ENCODE peak calls at places on chromosomes 7 and 10, in five cellular contexts. Z, U, X, V and A are unnamed samples. For H3K27me3 and H3K4me1, the result is how much of the 10 kb centered on the place peaks cover.

GRCh38 chr7:131563918-131564317 is 7.5 kb upstream of the PODXL start:
- DNase-seq in Z (no peak), U (no peak), X (no peak), V (no peak), A (no peak)

GRCh38 chr10:44569193-44570091 is 184.5 kb upstream of the CXCL12 start:
- DNase-seq in Z (no peak), U (no peak), X (peak), V (no peak), A (no peak)

GRCh38 chr7:106952658-106953231 is 87.7 kb downstream of the PIK3CG start:
- DNase-seq in Z (peak), U (no peak), X (peak), V (no peak), A (no peak)

GRCh38 chr7:100157334-100158228 is 942 bp downstream of the TRAPPC14 start:
- DNase-seq in Z (peak), U (no peak), X (peak), V (peak), A (no peak)

GRCh38 chr7:99407849-99408346 is 499 bp downstream of the PDAP1 start:
- DNase-seq in Z (peak), U (peak), X (peak), V (no peak), A (no peak)

GRCh38 chr7:107742678-107743566 is 1.0 kb upstream of the CBLL1 start:
- DNase-seq in Z (peak), U (no peak), X (peak), V (peak), A (peak)

GRCh38 chr10:42933454-42934340 is 143.2 kb upstream of the RET start:
- DNase-seq in Z (peak), U (peak), X (no peak), V (peak), A (no peak)

GRCh38 chr7:2926120-2926897 is 82.2 kb upstream of the GNA12 start:
- DNase-seq in Z (peak), U (no peak), X (no peak), V (peak), A (no peak)

GRCh38 chr7:127938588-127938987 is 92.6 kb downstream of the LRRC4 start:
- DNase-seq in Z (no peak), U (no peak), X (peak), V (no peak), A (no peak)

GRCh38 chr10:94997763-94998174 is 59.3 kb downstream of the CYP2C9 start:
- DNase-seq in Z (no peak), U (no peak), X (no peak), V (no peak), A (no peak)

GRCh38 chr10:31013331-31013730 is 18.3 kb downstream of the ZNF438 start:
- DNase-seq in Z (no peak), U (no peak), X (no peak), V (no peak), A (no peak)
- TF ChIP-seq POLR2A in Z (no peak), U (no peak), X (no peak), V (no peak), A (no peak)

DNA sequence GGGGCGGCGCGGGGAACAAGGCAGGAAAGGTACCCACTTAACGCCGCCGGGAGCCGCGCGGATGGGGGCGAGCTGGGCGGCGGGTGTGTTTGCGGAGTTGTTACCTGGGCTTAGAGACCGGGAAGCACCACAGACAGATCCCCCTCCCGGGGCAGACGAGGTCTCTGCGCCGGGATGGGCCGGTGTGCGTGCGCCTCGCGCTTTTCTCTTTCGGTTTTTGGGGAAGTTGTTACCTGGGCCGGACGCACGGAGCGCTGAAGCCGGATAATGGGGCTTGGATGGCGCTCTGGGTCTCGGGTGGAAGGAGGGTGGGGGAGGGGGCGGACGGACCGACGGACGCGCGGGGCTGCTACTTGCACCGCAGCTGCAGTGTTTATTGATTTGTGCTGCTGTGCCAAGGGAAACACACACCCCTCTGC is 1.2 kb downstream of the ZEB1 start:
- DNase-seq in Z (peak), U (peak), X (peak), V (no peak), A (no peak)
- H3K27me3 ChIP-seq in Z (under half), U (under half), X (under half), V (under half), A (under half)

GRCh38 chr7:112184455-112184854 is 21.7 kb downstream of the DOCK4 start:
- DNase-seq in Z (no peak), U (no peak), X (no peak), V (no peak), A (no peak)

GRCh38 chr7:112183266-112183665 is 22.9 kb downstream of the DOCK4 start:
- DNase-seq in Z (no peak), U (no peak), X (no peak), V (no peak), A (no peak)

GRCh38 chr7:112186300-112186699 is 19.9 kb downstream of the DOCK4 start:
- DNase-seq in Z (no peak), U (no peak), X (no peak), V (no peak), A (no peak)

GRCh38 chr7:112182749-112183148 is 23.4 kb downstream of the DOCK4 start:
- DNase-seq in Z (no peak), U (no peak), X (peak), V (no peak), A (no peak)

DNA sequence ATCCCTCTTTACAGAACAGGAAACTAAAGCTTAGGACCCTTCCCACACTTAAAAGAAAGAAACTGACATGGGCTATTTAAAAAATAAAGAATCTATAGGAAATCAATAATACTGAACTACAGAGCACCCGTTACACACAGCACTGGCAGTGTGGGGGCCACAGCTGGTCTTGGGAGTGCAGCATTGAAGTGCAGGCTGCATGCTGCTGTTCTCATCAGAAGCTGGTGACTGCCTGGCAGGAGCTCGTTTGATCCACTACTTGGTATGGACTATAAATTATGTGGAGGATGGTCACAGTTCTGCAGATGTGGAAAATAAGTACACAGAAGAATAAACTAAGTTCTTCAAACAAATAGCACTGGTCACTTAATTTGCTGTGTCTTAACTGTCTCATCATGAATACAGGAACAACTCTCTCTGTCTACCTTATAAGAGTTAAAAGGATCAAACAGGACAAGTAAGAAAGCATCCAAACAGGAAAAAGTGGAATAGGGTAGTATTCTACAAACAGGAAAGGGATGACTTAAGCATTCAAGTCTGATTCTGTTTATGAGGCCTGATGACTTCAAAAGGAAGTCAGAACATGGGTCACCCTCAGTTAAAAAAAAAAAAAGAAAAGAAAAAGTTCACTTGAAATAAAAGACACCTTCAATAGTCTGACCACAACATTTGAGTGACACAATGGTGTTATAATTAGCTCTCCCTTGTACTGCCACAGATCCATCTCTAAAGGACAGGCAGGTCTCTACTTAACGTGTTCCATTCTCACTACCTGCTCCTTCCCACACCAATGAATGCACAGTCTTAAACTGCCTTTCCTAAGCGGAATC is 21.0 kb downstream of the DOCK4 start:
- DNase-seq in Z (no peak), U (no peak), X (no peak), V (no peak), A (no peak)
- H3K4me1 ChIP-seq in Z (under half), U (under half), X (under half), V (under half), A (under half)

GRCh38 chr10:119651514-119652327 is 541 bp downstream of the BAG3 start:
- DNase-seq in Z (no peak), U (peak), X (no peak), V (peak), A (no peak)
- TF ChIP-seq POLR2A in Z (no peak), U (peak), X (no peak), V (no peak), A (peak)

GRCh38 chr7:45456105-45456504 is 118.1 kb upstream of the ADCY1 start:
- DNase-seq in Z (no peak), U (no peak), X (no peak), V (no peak), A (no peak)
- H3K27me3 ChIP-seq in Z (under half), U (under half), X (under half), V (under half), A (under half)